ENCODE peak calls at places on chromosomes 1 and 21, in six cellular contexts. Q, L, C, V, P and O are unnamed samples. For H3K4me1, the result is how much of the 10 kb centered on the place peaks cover.

GRCh38 chr1:69246721-69247120 is 321.0 kb upstream of the LRRC7 start:
- DNase-seq in Q (peak), L (no peak), C (peak), V (no peak), P (no peak), O (no peak)

GRCh38 chr21:44074315-44074958 is 32.8 kb upstream of the PWP2 start:
- DNase-seq in Q (no peak), L (no peak), C (no peak), V (no peak), P (no peak), O (no peak)

GRCh38 chr1:62228139-62228882 is 33.7 kb downstream of the L1TD1 start:
- DNase-seq in Q (no peak), L (no peak), C (no peak), V (no peak), P (no peak), O (no peak)

GRCh38 chr1:29382851-29383588 is 146.7 kb downstream of the PTPRU start:
- DNase-seq in Q (no peak), L (no peak), C (no peak), V (no peak), P (no peak), O (no peak)

GRCh38 chr1:180112979-180113650 is 41.6 kb upstream of the QSOX1 start:
- DNase-seq in Q (peak), L (no peak), C (peak), V (no peak), P (peak), O (no peak)

GRCh38 chr1:228958121-228958520 is 222.8 kb downstream of the RHOU start:
- DNase-seq in Q (no peak), L (no peak), C (peak), V (no peak), P (no peak), O (no peak)

GRCh38 chr1:8671313-8671917 is 146.0 kb downstream of the RERE start:
- DNase-seq in Q (peak), L (no peak), C (peak), V (peak), P (peak), O (no peak)

GRCh38 chr1:50841791-50842387 is 118.2 kb downstream of the FAF1 start:
- DNase-seq in Q (peak), L (no peak), C (peak), V (no peak), P (peak), O (no peak)

GRCh38 chr1:119279441-119280415 is 88.9 kb upstream of the HAO2 start:
- DNase-seq in Q (peak), L (no peak), C (peak), V (peak), P (peak), O (no peak)

GRCh38 chr1:54995835-54996234 is 2.9 kb upstream of the BSND start:
- DNase-seq in Q (no peak), L (no peak), C (no peak), V (no peak), P (no peak), O (no peak)

GRCh38 chr1:245332513-245332912 is 177.7 kb downstream of the KIF26B start:
- DNase-seq in Q (no peak), L (no peak), C (no peak), V (no peak), P (peak), O (no peak)

GRCh38 chr1:192559115-192560006 is 16.2 kb upstream of the RGS1 start:
- DNase-seq in Q (peak), L (no peak), C (peak), V (peak), P (peak), O (no peak)

GRCh38 chr1:74380252-74380651 is 132.2 kb downstream of the LRRC53 start:
- DNase-seq in Q (no peak), L (no peak), C (no peak), V (no peak), P (no peak), O (no peak)

GRCh38 chr1:166390406-166390805 is 223.6 kb upstream of the FAM78B start:
- DNase-seq in Q (no peak), L (no peak), C (no peak), V (no peak), P (no peak), O (no peak)

GRCh38 chr1:236809133-236809532 is 14.0 kb downstream of the MTR start:
- DNase-seq in Q (peak), L (no peak), C (peak), V (peak), P (peak), O (no peak)

GRCh38 chr1:85605519-85606413 is 25.2 kb downstream of the CCN1 start:
- DNase-seq in Q (no peak), L (no peak), C (no peak), V (no peak), P (no peak), O (no peak)

GRCh38 chr1:119217429-119217828 is 77.0 kb upstream of the WARS2 start:
- DNase-seq in Q (no peak), L (no peak), C (no peak), V (no peak), P (no peak), O (no peak)

GRCh38 chr1:183676515-183677189 is 23.5 kb upstream of the APOBEC4 start:
- DNase-seq in Q (peak), L (no peak), C (peak), V (peak), P (peak), O (peak)

GRCh38 chr1:48228156-48228555 is 5.6 kb downstream of the SLC5A9 start:
- DNase-seq in Q (no peak), L (no peak), C (peak), V (no peak), P (no peak), O (no peak)

GRCh38 chr21:31556662-31557061 is 102.8 kb upstream of the SOD1 start:
- DNase-seq in Q (no peak), L (no peak), C (no peak), V (no peak), P (no peak), O (no peak)

GRCh38 chr1:27348861-27349783 is 7.3 kb downstream of the SYTL1 start:
- DNase-seq in Q (no peak), L (no peak), C (peak), V (peak), P (no peak), O (peak)

GRCh38 chr1:85027242-85027983 is 20.9 kb downstream of the MCOLN3 start:
- DNase-seq in Q (peak), L (no peak), C (peak), V (peak), P (peak), O (no peak)

GRCh38 chr1:63918395-63918945 is 144.7 kb downstream of the ROR1 start:
- DNase-seq in Q (peak), L (no peak), C (no peak), V (no peak), P (no peak), O (no peak)
- H3K27ac ChIP-seq in Q (no peak), L (no peak), C (no peak), V (no peak), P (no peak), O (no peak)

GRCh38 chr1:115647919-115648597 is 6.3 kb downstream of the VANGL1 start:
- DNase-seq in Q (no peak), L (no peak), C (no peak), V (peak), P (no peak), O (no peak)
- H3K4me1 ChIP-seq in Q (under half), L (half or more), C (half or more), V (under half), P (under half), O (under half)

DNA sequence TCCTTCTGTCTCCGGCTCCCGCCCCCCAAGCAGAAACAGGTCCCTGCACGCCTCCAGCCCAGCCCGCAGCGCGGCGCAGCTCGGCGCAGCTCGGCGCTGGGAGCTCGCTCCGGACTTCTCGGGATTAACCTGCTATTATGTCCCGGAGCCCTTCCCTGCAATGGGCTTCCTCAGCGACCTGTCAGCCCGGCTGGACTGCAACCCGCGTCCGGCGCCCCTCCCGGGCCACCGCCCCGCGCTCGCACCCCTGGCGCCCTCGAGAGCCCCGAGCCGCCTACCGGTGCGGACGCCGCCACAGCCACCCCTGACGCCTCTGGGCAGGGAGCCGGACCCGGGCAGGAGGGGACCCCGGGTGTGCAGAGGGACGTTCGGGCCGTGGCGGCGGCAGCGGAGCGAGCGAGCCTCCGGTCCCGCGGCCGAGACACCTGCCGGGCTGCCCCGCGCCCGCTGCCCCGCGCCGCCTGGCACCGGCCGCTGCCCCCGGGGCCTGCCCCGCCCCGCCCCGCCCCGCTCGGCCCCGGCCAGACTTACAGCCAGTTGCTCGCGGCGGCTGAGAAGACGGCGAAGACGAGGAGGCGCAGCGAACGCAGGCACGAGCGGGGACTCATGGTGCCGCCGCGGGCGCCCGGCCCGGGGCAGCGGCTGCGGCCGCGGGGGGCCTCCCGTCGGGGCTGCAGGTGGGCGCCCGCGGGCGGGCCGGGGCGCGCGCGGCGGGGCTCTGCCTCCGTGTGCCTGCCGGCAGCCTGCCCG is 407 bp downstream of the WNT4 start:
- DNase-seq in Q (no peak), L (no peak), C (no peak), V (peak), P (no peak), O (no peak)
- H3K4me3 ChIP-seq in Q (no peak), L (peak), C (peak), V (no peak), P (peak), O (peak)

GRCh38 chr1:116665001-116665400 is 2.5 kb downstream of the IGSF3 start:
- DNase-seq in Q (no peak), L (no peak), C (no peak), V (no peak), P (no peak), O (no peak)

GRCh38 chr1:116668277-116668676 is 744 bp upstream of the IGSF3 start:
- DNase-seq in Q (no peak), L (no peak), C (no peak), V (no peak), P (no peak), O (no peak)

GRCh38 chr1:116666090-116666489 is 1.4 kb downstream of the IGSF3 start:
- DNase-seq in Q (no peak), L (no peak), C (no peak), V (no peak), P (no peak), O (no peak)

GRCh38 chr1:116667577-116668105 is at the start of gene IGSF3:
- DNase-seq in Q (peak), L (peak), C (peak), V (peak), P (peak), O (peak)

GRCh38 chr1:116666747-116667576 is 571 bp downstream of the IGSF3 start:
- DNase-seq in Q (no peak), L (no peak), C (no peak), V (no peak), P (no peak), O (no peak)
- H3K27ac ChIP-seq in Q (no peak), L (peak), C (peak), V (no peak), P (no peak), O (no peak)

GRCh38 chr1:167640051-167640450 is 10.0 kb downstream of the RCSD1 start:
- DNase-seq in Q (no peak), L (no peak), C (no peak), V (no peak), P (no peak), O (no peak)
- H3K4me1 ChIP-seq in Q (under half), L (half or more), C (under half), V (under half), P (under half), O (under half)